ENCODE peak calls at places on chromosomes 1 and 21, in five cellular contexts. Z is HCT116, A is H1, M is SK-N-SH, D is A549. S is an unnamed sample.

GRCh38 chr1:92323473-92324453 is 24.9 kb downstream of the RPAP2 start:
- DNase-seq in Z (no peak), A (no peak), M (no peak), D (no peak), S (no peak)

GRCh38 chr1:208510192-208510952 is 266.2 kb upstream of the PLXNA2 start:
- DNase-seq in Z (no peak), A (no peak), M (no peak), D (no peak), S (no peak)

GRCh38 chr1:160614410-160614809 is 32.4 kb downstream of the SLAMF1 start:
- DNase-seq in Z (no peak), A (no peak), M (no peak), D (no peak), S (no peak)

GRCh38 chr1:211478376-211478775 is 13.6 kb downstream of the RD3 start:
- DNase-seq in Z (no peak), A (no peak), M (no peak), D (no peak), S (no peak)

GRCh38 chr1:109248797-109249629 is at the start of gene CELSR2:
- DNase-seq in Z (peak), A (peak), M (peak), D (peak), S (peak)

GRCh38 chr1:41950820-41951219 is 32.1 kb upstream of the HIVEP3 start:
- DNase-seq in Z (no peak), A (no peak), M (no peak), D (no peak), S (no peak)

GRCh38 chr1:201069636-201070035 is 42.6 kb downstream of the CACNA1S start:
- DNase-seq in Z (no peak), A (no peak), M (no peak), D (no peak), S (no peak)

GRCh38 chr1:117574206-117574835 is 31.5 kb upstream of the TENT5C start:
- DNase-seq in Z (no peak), A (no peak), M (no peak), D (no peak), S (no peak)

GRCh38 chr1:151511636-151512215 is 539 bp downstream of the CGN start:
- DNase-seq in Z (no peak), A (no peak), M (peak), D (peak), S (no peak)

GRCh38 chr1:81179239-81179638 is 621.5 kb upstream of the ADGRL2 start:
- DNase-seq in Z (peak), A (no peak), M (no peak), D (peak), S (peak)

GRCh38 chr1:233033366-233033765 is 83.0 kb downstream of the NTPCR start:
- DNase-seq in Z (no peak), A (no peak), M (no peak), D (no peak), S (no peak)

GRCh38 chr21:37871121-37871862 is 45.0 kb downstream of the KCNJ6 start:
- DNase-seq in Z (no peak), A (no peak), M (no peak), D (no peak), S (no peak)

GRCh38 chr1:86913399-86913895 is 479 bp downstream of the SELENOF start:
- DNase-seq in Z (no peak), A (no peak), M (no peak), D (no peak), S (no peak)

DNA sequence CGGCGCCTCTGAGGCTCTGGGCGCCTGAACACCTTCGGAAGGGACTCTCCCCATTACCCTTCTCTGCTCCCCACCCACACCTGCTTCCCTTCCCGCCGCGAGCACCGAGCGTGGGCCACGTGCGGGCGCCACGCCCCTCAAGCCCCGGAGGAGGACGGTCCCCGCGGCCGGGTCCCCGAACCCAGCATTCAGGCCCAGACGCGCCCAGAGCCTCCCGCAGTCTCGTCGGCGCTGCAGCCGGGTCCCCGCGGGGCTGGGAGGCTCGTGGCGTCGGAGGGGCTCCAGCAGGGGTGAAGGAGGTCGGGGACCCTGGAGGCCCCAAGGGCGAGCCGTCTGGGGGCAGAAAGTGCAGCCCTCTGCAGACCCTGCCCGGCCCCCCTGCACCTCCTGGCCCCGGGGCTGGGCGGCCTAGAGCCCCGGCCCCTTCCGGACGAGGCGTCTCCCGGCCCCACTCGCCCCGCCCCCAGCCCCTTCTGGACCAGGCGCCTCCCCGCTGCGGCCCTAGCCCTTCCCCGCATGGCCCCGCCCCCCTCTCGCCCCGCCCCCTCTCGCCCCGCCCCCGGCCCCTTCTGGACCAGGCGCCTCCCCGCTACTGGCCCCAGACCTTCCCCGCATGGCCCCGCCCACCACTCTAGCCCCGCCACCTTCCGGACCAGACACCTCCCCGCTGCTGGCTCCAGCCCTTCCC is 378 bp upstream of the SMIM1 start:
- DNase-seq in Z (peak), A (peak), M (peak), D (peak), S (peak)
- H3K27ac ChIP-seq in Z (peak), A (no peak), M (peak), D (peak), S (no peak)

GRCh38 chr1:155990340-155990739 is 12.0 kb upstream of the ARHGEF2 start:
- DNase-seq in Z (no peak), A (no peak), M (no peak), D (no peak), S (no peak)

GRCh38 chr1:155989992-155990325 is 11.6 kb upstream of the ARHGEF2 start:
- DNase-seq in Z (no peak), A (no peak), M (no peak), D (no peak), S (no peak)

GRCh38 chr1:155993595-155993994 is 15.2 kb upstream of the ARHGEF2 start:
- DNase-seq in Z (no peak), A (no peak), M (no peak), D (no peak), S (no peak)

GRCh38 chr1:155984341-155984740 is 6.0 kb upstream of the ARHGEF2 start:
- DNase-seq in Z (no peak), A (no peak), M (no peak), D (no peak), S (no peak)

DNA sequence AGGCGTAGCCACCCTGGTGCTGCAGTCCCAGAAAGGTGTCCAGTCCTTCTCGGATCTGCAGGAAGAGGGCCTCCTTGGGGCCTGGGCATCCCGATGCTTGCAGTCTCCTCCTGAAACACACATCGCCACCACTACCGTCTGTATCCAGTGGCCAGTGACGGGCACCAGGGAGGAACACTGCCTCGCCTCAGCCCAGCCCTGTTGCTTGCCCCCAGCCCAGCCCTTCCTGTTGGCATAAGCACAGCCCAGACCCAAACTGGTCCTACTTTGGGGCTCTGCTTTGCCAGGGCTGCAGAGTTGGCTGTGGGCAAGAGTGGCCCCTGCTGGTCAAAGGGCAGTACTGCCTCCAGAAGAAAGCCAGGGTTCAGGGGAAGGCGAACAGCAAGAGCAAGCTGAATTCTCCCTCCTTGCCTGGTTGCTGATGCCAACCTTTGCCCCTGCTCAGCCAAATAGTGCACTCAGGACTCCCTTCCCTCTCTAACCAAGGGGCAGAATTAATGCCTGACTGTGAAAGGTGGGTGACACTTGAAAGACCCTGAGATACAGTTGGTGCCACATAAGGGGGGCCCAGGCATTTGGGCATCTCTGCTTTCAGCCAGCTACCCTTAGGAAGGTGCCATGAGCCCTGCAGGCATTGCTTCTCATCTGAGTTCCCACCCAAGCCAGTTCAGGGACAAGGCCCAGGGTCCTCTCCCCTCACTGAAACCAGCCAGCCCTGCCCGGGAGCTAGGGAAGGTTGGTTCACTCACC is 11.1 kb upstream of the ARHGEF2 start:
- DNase-seq in Z (no peak), A (no peak), M (peak), D (no peak), S (peak)
- H3K4me3 ChIP-seq in Z (no peak), A (no peak), M (no peak), D (no peak), S (no peak)

GRCh38 chr1:156118175-156118868 is 3.8 kb downstream of the LMNA start:
- DNase-seq in Z (no peak), A (no peak), M (no peak), D (no peak), S (no peak)

GRCh38 chr1:156121441-156121840 is 6.9 kb downstream of the LMNA start:
- DNase-seq in Z (no peak), A (no peak), M (no peak), D (no peak), S (no peak)

GRCh38 chr1:156117414-156118174 is 3.1 kb downstream of the LMNA start:
- DNase-seq in Z (no peak), A (no peak), M (no peak), D (no peak), S (no peak)

GRCh38 chr1:156120318-156120717 is 5.8 kb downstream of the LMNA start:
- DNase-seq in Z (no peak), A (no peak), M (no peak), D (no peak), S (no peak)

DNA sequence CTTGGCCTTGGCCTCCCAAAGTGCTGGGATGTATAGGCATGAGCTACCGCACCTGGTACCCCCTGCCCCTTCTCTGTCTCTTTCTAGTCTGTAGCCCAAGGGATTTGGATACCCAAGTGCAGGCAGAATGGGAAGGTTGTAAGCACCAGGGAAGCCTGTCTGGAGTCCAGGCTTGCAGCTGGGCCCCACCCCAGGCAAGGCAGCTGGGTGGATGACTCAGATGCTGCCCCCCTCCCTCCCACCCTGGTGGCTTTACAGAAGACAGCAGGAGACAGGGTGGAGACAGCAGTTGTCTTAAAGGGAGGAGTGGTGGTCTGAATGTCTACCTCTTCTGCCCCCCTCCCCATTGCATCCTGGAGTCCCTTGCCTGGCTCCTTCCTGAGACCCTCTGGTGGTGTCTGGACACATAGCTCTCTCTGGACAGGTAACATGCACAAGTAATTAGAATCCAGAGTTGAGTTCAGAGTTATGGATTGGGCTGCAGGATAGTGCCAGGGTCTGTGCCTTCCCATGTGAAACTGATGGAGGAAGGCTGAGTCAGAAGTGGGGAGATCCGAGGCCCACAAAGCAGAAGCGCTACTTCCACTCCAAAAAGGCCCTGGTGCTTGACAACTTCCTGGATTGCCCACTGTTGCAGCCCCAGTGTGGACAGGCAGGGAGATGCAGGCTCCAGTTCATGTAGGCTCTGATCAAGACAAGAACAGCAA is 5.1 kb downstream of the LMNA start:
- DNase-seq in Z (no peak), A (no peak), M (no peak), D (no peak), S (peak)
- TF ChIP-seq MAX in Z (no peak), A (no peak), M (no peak), D (no peak), S (no peak)

GRCh38 chr1:16905856-16906702 is 10.3 kb downstream of the RNU1-2 start:
- DNase-seq in Z (no peak), A (no peak), M (no peak), D (no peak), S (no peak)
- H3K27ac ChIP-seq in Z (peak), A (no peak), M (peak), D (no peak), S (peak)

GRCh38 chr1:36125129-36125991 is at the start of gene COL8A2:
- DNase-seq in Z (no peak), A (no peak), M (peak), D (no peak), S (no peak)
- H3K4me3 ChIP-seq in Z (no peak), A (peak), M (peak), D (peak), S (peak)